ENCODE peak calls at places on chromosomes 6 and 20, in eight cellular contexts. U is ascending aorta; Q is colonic mucosa; X is CD4-positive, CD25-positive, alpha-beta regulatory T cell; A is body of pancreas; P is adrenal gland; Z is esophagus squamous epithelium; O is fibroblast of lung. I is an unnamed sample.
A peak's percentile ranks its signal among the peaks of the same experiment; 100 is the strongest.

GRCh38 chr20:49385471-49385870 is 97.0 kb downstream of the KCNB1 start:
- DNase-seq in U (no peak), Q (no peak), X (no peak), A (no peak), P (peak; percentile 15), Z (no peak), O (peak; percentile 17), I (no peak)

GRCh38 chr6:112258636-112259336 is 4.4 kb upstream of the LAMA4 start:
- DNase-seq in U (no peak), Q (no peak), X (no peak), A (no peak), P (no peak), Z (no peak), O (peak; percentile 33), I (no peak)

GRCh38 chr6:116827561-116828240 is 1.2 kb downstream of the GPRC6A start:
- DNase-seq in U (no peak), Q (no peak), X (no peak), A (no peak), P (no peak), Z (no peak), O (no peak), I (no peak)

GRCh38 chr20:22974354-22974753 is 60.8 kb upstream of the SSTR4 start:
- DNase-seq in U (no peak), Q (no peak), X (no peak), A (peak; percentile 6), P (peak; percentile 28), Z (no peak), O (no peak), I (no peak)

GRCh38 chr6:107769053-107769658 is 55.0 kb downstream of the SCML4 start:
- DNase-seq in U (no peak), Q (no peak), X (no peak), A (no peak), P (no peak), Z (no peak), O (no peak), I (no peak)

GRCh38 chr20:49541733-49542513 is 26.0 kb downstream of the PTGIS start:
- DNase-seq in U (peak; percentile 84), Q (peak; percentile 80), X (peak; percentile 15), A (peak; percentile 61), P (peak; percentile 70), Z (no peak), O (peak; percentile 53), I (no peak)

GRCh38 chr6:32940656-32941411 is at the start of gene HLA-DMB:
- DNase-seq in U (peak; percentile 84), Q (peak; percentile 61), X (peak; percentile 59), A (peak; percentile 89), P (peak; percentile 83), Z (no peak), O (peak; percentile 64), I (no peak)

GRCh38 chr20:8523684-8524083 is 391.6 kb downstream of the PLCB1 start:
- DNase-seq in U (no peak), Q (no peak), X (no peak), A (peak; percentile 9), P (no peak), Z (no peak), O (no peak), I (no peak)

GRCh38 chr6:150531957-150532356 is 67.7 kb upstream of the PLEKHG1 start:
- DNase-seq in U (no peak), Q (no peak), X (no peak), A (no peak), P (no peak), Z (no peak), O (no peak), I (no peak)

GRCh38 chr20:21391495-21392298 is 5.6 kb downstream of the NKX2-4 start:
- DNase-seq in U (no peak), Q (no peak), X (no peak), A (no peak), P (no peak), Z (no peak), O (no peak), I (no peak)
- H3K4me3 ChIP-seq in U (no peak overlapping the region), Q (no peak overlapping the region), X (no peak overlapping the region), A (no peak overlapping the region), P (no peak overlapping the region), Z (no peak overlapping the region), O (no peak overlapping the region), I (no peak overlapping the region)

DNA sequence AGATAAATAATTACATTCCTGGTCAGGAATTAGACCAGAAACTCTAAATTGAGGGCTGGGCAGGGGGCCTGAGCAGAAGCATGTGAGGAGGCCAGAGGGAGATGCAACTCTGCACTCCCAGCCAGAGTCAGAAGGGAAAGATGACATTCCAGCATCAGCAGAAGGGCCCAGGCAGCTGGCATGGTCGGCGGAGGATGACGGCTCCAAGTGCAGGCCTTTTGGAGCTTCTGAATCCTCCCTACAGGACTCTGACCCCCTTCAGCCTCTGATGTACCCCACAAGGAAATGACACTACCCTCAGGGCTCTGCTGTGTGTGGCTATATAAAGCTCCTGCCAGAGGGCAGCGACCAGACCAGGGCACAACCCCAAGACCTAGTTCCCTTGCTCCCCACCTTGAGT is 1.9 kb downstream of the LRFN2 start:
- DNase-seq in U (no peak), Q (no peak), X (no peak), A (no peak), P (no peak), Z (no peak), O (no peak), I (no peak)
- H3K4me3 ChIP-seq in U (no peak overlapping the region), Q (no peak overlapping the region), X (no peak overlapping the region), A (no peak overlapping the region), P (no peak overlapping the region), Z (no peak overlapping the region), O (no peak overlapping the region), I (no peak overlapping the region)

GRCh38 chr6:137045221-137045789 is 540 bp upstream of the IL20RA start:
- DNase-seq in U (no peak), Q (no peak), X (no peak), A (no peak), P (no peak), Z (no peak), O (no peak), I (no peak)

GRCh38 chr6:137046871-137047412 is 2.2 kb upstream of the IL20RA start:
- DNase-seq in U (no peak), Q (no peak), X (no peak), A (no peak), P (no peak), Z (no peak), O (no peak), I (no peak)

GRCh38 chr6:137043710-137044365 is 927 bp downstream of the IL20RA start:
- DNase-seq in U (no peak), Q (no peak), X (no peak), A (peak; percentile 27), P (peak; percentile 61), Z (no peak), O (peak; percentile 48), I (no peak)

GRCh38 chr6:137040393-137040792 is 4.4 kb downstream of the IL20RA start:
- DNase-seq in U (no peak), Q (no peak), X (no peak), A (no peak), P (no peak), Z (no peak), O (no peak), I (no peak)

GRCh38 chr6:137044366-137045220 is at the start of gene IL20RA:
- DNase-seq in U (no peak), Q (no peak), X (no peak), A (peak; percentile 48), P (peak; percentile 65), Z (no peak), O (peak; percentile 14), I (no peak)
- H3K4me3 ChIP-seq in U (peak within 1 kb of the TSS; percentile 86), Q (peak within 1 kb of the TSS; percentile 63), X (peak within 1 kb of the TSS; percentile 59), A (peak within 1 kb of the TSS; percentile 76), P (peak within 1 kb of the TSS; percentile 85), Z (peak within 1 kb of the TSS; percentile 76), O (peak within 1 kb of the TSS; percentile 79), I (peak within 1 kb of the TSS; percentile 83)

DNA sequence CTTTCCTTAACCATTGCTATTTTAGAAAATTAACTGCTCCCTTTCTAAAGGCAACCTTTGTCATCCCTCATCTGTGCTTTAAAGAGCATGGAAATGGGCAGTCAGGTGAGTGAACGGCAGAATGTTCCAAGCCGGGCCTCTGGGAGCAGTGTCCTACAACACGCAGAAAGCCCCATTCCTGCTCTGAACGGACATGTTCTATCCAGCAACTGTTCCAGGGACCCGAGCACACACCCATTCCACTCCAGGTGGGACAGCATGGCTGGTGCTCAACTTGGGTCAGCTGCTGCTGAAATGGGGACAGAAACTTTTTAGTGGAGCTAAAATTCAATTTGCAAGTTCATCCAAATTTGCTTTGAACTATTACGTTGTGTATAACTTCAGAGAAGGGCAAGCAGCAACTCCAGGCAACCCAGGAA is 26.7 kb downstream of the DIDO1 start:
- DNase-seq in U (no peak), Q (no peak), X (no peak), A (no peak), P (peak; percentile 32), Z (no peak), O (no peak), I (no peak)
- H3K4me3 ChIP-seq in U (no peak overlapping the region), Q (no peak overlapping the region), X (no peak overlapping the region), A (no peak overlapping the region), P (no peak overlapping the region), Z (no peak overlapping the region), O (no peak overlapping the region), I (no peak overlapping the region)

GRCh38 chr20:19967441-19967840 is 49.7 kb upstream of the NAA20 start:
- DNase-seq in U (no peak), Q (no peak), X (no peak), A (no peak), P (no peak), Z (no peak), O (no peak), I (no peak)

GRCh38 chr20:19969106-19969505 is 48.1 kb upstream of the NAA20 start:
- DNase-seq in U (no peak), Q (no peak), X (no peak), A (no peak), P (no peak), Z (no peak), O (no peak), I (no peak)

GRCh38 chr20:19968488-19969073 is 48.6 kb upstream of the NAA20 start:
- DNase-seq in U (no peak), Q (no peak), X (no peak), A (no peak), P (no peak), Z (no peak), O (no peak), I (no peak)

GRCh38 chr20:19964289-19965263 is 52.6 kb upstream of the NAA20 start:
- DNase-seq in U (peak; percentile 77), Q (peak; percentile 48), X (no peak), A (peak; percentile 80), P (peak; percentile 56), Z (no peak), O (peak; percentile 86), I (peak; percentile 77)

DNA sequence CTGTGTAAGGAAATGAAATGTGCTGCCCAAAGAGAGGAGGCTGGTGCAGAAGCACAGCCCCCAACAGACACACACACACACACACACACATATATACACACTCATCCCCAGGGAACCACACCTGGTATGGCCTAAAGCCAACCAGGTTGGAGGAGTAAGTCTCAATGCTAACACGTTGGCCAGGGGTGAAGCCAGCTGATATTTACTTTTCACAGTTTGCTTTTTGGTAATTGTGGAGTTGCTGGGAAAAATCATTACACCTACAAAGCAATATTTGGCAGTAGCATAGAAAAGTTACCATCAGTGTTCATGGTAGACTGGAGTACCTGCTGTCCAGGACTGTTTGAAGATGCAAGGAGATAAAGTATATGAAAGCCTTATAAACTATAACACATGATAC is 50.3 kb upstream of the NAA20 start:
- DNase-seq in U (no peak), Q (no peak), X (no peak), A (peak; percentile 58), P (no peak), Z (no peak), O (no peak), I (no peak)
- H3K4me3 ChIP-seq in U (no peak overlapping the region), Q (no peak overlapping the region), X (no peak overlapping the region), A (no peak overlapping the region), P (no peak overlapping the region), Z (no peak overlapping the region), O (no peak overlapping the region), I (no peak overlapping the region)

GRCh38 chr20:62409935-62410741 is 3.1 kb upstream of the CABLES2 start:
- DNase-seq in U (no peak), Q (peak; percentile 81), X (no peak), A (peak; percentile 81), P (peak; percentile 93), Z (no peak), O (peak; percentile 16), I (no peak)
- H3K4me3 ChIP-seq in U (no peak overlapping the region), Q (no peak overlapping the region), X (no peak overlapping the region), A (no peak overlapping the region), P (no peak overlapping the region), Z (no peak overlapping the region), O (no peak overlapping the region), I (no peak overlapping the region)

I was measured in skeletal muscle cell.